ENCODE peak calls at places on chromosomes 3 and 15, in four cellular contexts. One of them, this sample, is unnamed.

GRCh38 chr3:38644016-38644661 is 5.3 kb downstream of the SCN5A start:
- DNase-seq in glutamatergic neuron: no peak
- DNase-seq in neural progenitor cell: no peak
- DNase-seq in GM06990: no peak
- DNase-seq in this sample: no peak

GRCh38 chr15:82952156-82953081 is at the start of gene HOMER2:
- DNase-seq in glutamatergic neuron: peak
- DNase-seq in neural progenitor cell: peak
- DNase-seq in GM06990: peak
- DNase-seq in this sample: no peak

GRCh38 chr3:28682126-28682525 is 333.5 kb upstream of the AZI2 start:
- DNase-seq in glutamatergic neuron: no peak
- DNase-seq in neural progenitor cell: no peak
- DNase-seq in GM06990: no peak
- DNase-seq in this sample: no peak

GRCh38 chr3:158765518-158766205 is 33.4 kb upstream of the RARRES1 start:
- DNase-seq in glutamatergic neuron: no peak
- DNase-seq in neural progenitor cell: no peak
- DNase-seq in GM06990: no peak
- DNase-seq in this sample: no peak

GRCh38 chr3:119350114-119350513 is 55.9 kb downstream of the ARHGAP31 start:
- DNase-seq in glutamatergic neuron: no peak
- DNase-seq in neural progenitor cell: peak
- DNase-seq in GM06990: no peak
- DNase-seq in this sample: no peak

GRCh38 chr3:161423911-161424522 is 52.7 kb upstream of the SPTSSB start:
- DNase-seq in glutamatergic neuron: no peak
- DNase-seq in neural progenitor cell: peak
- DNase-seq in GM06990: no peak
- DNase-seq in this sample: no peak

GRCh38 chr15:42184313-42184712 is 23.8 kb downstream of the VPS39 start:
- DNase-seq in glutamatergic neuron: no peak
- DNase-seq in neural progenitor cell: no peak
- DNase-seq in GM06990: no peak
- DNase-seq in this sample: no peak

GRCh38 chr3:158802399-158803023 is 657 bp downstream of the MFSD1 start:
- DNase-seq in glutamatergic neuron: no peak
- DNase-seq in neural progenitor cell: no peak
- DNase-seq in GM06990: no peak
- DNase-seq in this sample: peak

GRCh38 chr15:91055548-91056331 is 33.3 kb upstream of the VPS33B start:
- DNase-seq in glutamatergic neuron: peak
- DNase-seq in neural progenitor cell: peak
- DNase-seq in GM06990: no peak
- DNase-seq in this sample: no peak

GRCh38 chr3:189167027-189167766 is 4.6 kb upstream of the TPRG1 start:
- DNase-seq in glutamatergic neuron: no peak
- DNase-seq in neural progenitor cell: no peak
- DNase-seq in GM06990: no peak
- DNase-seq in this sample: no peak

GRCh38 chr3:51106242-51106876 is 278.7 kb upstream of the MANF start:
- DNase-seq in glutamatergic neuron: no peak
- DNase-seq in neural progenitor cell: no peak
- DNase-seq in GM06990: no peak
- DNase-seq in this sample: no peak

GRCh38 chr3:46672349-46672695 is 21.2 kb downstream of the ALS2CL start:
- DNase-seq in glutamatergic neuron: no peak
- DNase-seq in neural progenitor cell: no peak
- DNase-seq in GM06990: no peak
- DNase-seq in this sample: no peak

GRCh38 chr15:88708256-88709054 is 69.6 kb downstream of the ISG20 start:
- DNase-seq in glutamatergic neuron: no peak
- DNase-seq in neural progenitor cell: no peak
- DNase-seq in GM06990: no peak
- DNase-seq in this sample: no peak

GRCh38 chr3:27368831-27369607 is at the start of gene NEK10:
- DNase-seq in glutamatergic neuron: peak
- DNase-seq in neural progenitor cell: peak
- DNase-seq in GM06990: peak
- DNase-seq in this sample: peak

GRCh38 chr3:114241259-114241658 is 3.9 kb upstream of the ZNF80 start:
- DNase-seq in glutamatergic neuron: no peak
- DNase-seq in neural progenitor cell: no peak
- DNase-seq in GM06990: no peak
- DNase-seq in this sample: no peak

GRCh38 chr3:8574040-8574669 is 70.4 kb downstream of the SSUH2 start:
- DNase-seq in glutamatergic neuron: no peak
- DNase-seq in neural progenitor cell: no peak
- DNase-seq in GM06990: no peak
- DNase-seq in this sample: no peak

GRCh38 chr15:80480171-80480811 is 76.1 kb downstream of the ARNT2 start:
- DNase-seq in glutamatergic neuron: no peak
- DNase-seq in neural progenitor cell: no peak
- DNase-seq in GM06990: no peak
- DNase-seq in this sample: no peak

GRCh38 chr3:171436380-171436779 is 23.8 kb downstream of the TNIK start:
- DNase-seq in glutamatergic neuron: no peak
- DNase-seq in neural progenitor cell: no peak
- DNase-seq in GM06990: no peak
- DNase-seq in this sample: no peak

GRCh38 chr3:14363976-14364375 is 38.4 kb upstream of the SLC6A6 start:
- DNase-seq in glutamatergic neuron: no peak
- DNase-seq in neural progenitor cell: no peak
- DNase-seq in GM06990: no peak
- DNase-seq in this sample: peak

GRCh38 chr3:159872374-159873109 is 116.1 kb upstream of the IL12A start:
- DNase-seq in glutamatergic neuron: no peak
- DNase-seq in neural progenitor cell: no peak
- DNase-seq in GM06990: no peak
- DNase-seq in this sample: no peak

GRCh38 chr15:92393287-92393993 is at the start of gene ST8SIA2:
- DNase-seq in glutamatergic neuron: peak
- DNase-seq in neural progenitor cell: peak
- DNase-seq in GM06990: peak
- DNase-seq in this sample: no peak

GRCh38 chr3:71680588-71680987 is 44.6 kb downstream of the EIF4E3 start:
- DNase-seq in glutamatergic neuron: no peak
- DNase-seq in neural progenitor cell: no peak
- DNase-seq in GM06990: no peak
- DNase-seq in this sample: no peak

GRCh38 chr3:78887029-78887428 is 880.8 kb downstream of the ROBO1 start:
- DNase-seq in glutamatergic neuron: no peak
- DNase-seq in neural progenitor cell: no peak
- DNase-seq in GM06990: no peak
- DNase-seq in this sample: no peak

GRCh38 chr15:48634934-48635333 is 10.6 kb downstream of the FBN1 start:
- DNase-seq in glutamatergic neuron: no peak
- DNase-seq in neural progenitor cell: no peak
- DNase-seq in GM06990: no peak
- DNase-seq in this sample: no peak

GRCh38 chr3:40574661-40575060 is 49.9 kb downstream of the ZNF621 start:
- DNase-seq in glutamatergic neuron: no peak
- DNase-seq in neural progenitor cell: peak
- DNase-seq in GM06990: no peak
- DNase-seq in this sample: no peak

GRCh38 chr3:183513046-183513706 is 42.3 kb downstream of the KLHL6 start:
- DNase-seq in glutamatergic neuron: no peak
- DNase-seq in neural progenitor cell: no peak
- DNase-seq in GM06990: no peak
- DNase-seq in this sample: peak

GRCh38 chr3:44624696-44625528 is at the start of gene ZNF197:
- DNase-seq in glutamatergic neuron: peak
- DNase-seq in neural progenitor cell: peak
- DNase-seq in GM06990: peak
- DNase-seq in this sample: no peak

GRCh38 chr3:45009868-45010267 is 16.2 kb upstream of the CLEC3B start:
- DNase-seq in glutamatergic neuron: no peak
- DNase-seq in neural progenitor cell: no peak
- DNase-seq in GM06990: no peak
- DNase-seq in this sample: no peak

GRCh38 chr3:119293761-119294401 is at the start of gene ARHGAP31:
- DNase-seq in glutamatergic neuron: peak
- DNase-seq in neural progenitor cell: peak
- DNase-seq in GM06990: peak
- DNase-seq in this sample: peak

GRCh38 chr3:9878700-9879099 is 1.4 kb downstream of the CIDEC start:
- DNase-seq in glutamatergic neuron: no peak
- DNase-seq in neural progenitor cell: no peak
- DNase-seq in GM06990: no peak
- DNase-seq in this sample: no peak

GRCh38 chr15:68717952-68718351 is 102.7 kb downstream of the ANP32A start:
- DNase-seq in glutamatergic neuron: no peak
- DNase-seq in neural progenitor cell: no peak
- DNase-seq in GM06990: no peak
- DNase-seq in this sample: no peak

GRCh38 chr3:190345027-190345821 is 23.0 kb upstream of the CLDN1 start:
- DNase-seq in glutamatergic neuron: no peak
- DNase-seq in neural progenitor cell: peak
- DNase-seq in GM06990: no peak
- DNase-seq in this sample: no peak

GRCh38 chr3:140223197-140223596 is 288.2 kb downstream of the CLSTN2 start:
- DNase-seq in glutamatergic neuron: no peak
- DNase-seq in neural progenitor cell: no peak
- DNase-seq in GM06990: no peak
- DNase-seq in this sample: no peak

GRCh38 chr3:68793750-68794149 is 138.6 kb downstream of the TAFA4 start:
- DNase-seq in glutamatergic neuron: no peak
- DNase-seq in neural progenitor cell: no peak
- DNase-seq in GM06990: no peak
- DNase-seq in this sample: no peak

GRCh38 chr15:82539690-82540054 is 585 bp downstream of the RPS17 start:
- DNase-seq in glutamatergic neuron: no peak
- DNase-seq in neural progenitor cell: peak
- DNase-seq in GM06990: no peak
- DNase-seq in this sample: no peak

GRCh38 chr3:57530071-57530608 is 14.0 kb downstream of the DNAH12 start:
- DNase-seq in glutamatergic neuron: no peak
- DNase-seq in neural progenitor cell: no peak
- DNase-seq in GM06990: no peak
- DNase-seq in this sample: no peak

GRCh38 chr15:61640751-61641150 is 411.6 kb upstream of the RORA start:
- DNase-seq in glutamatergic neuron: no peak
- DNase-seq in neural progenitor cell: peak
- DNase-seq in GM06990: no peak
- DNase-seq in this sample: no peak

GRCh38 chr15:61639491-61639890 is 410.4 kb upstream of the RORA start:
- DNase-seq in glutamatergic neuron: no peak
- DNase-seq in neural progenitor cell: no peak
- DNase-seq in GM06990: no peak
- DNase-seq in this sample: no peak

GRCh38 chr15:61641645-61642044 is 412.5 kb upstream of the RORA start:
- DNase-seq in glutamatergic neuron: no peak
- DNase-seq in neural progenitor cell: no peak
- DNase-seq in GM06990: no peak
- DNase-seq in this sample: no peak

DNA sequence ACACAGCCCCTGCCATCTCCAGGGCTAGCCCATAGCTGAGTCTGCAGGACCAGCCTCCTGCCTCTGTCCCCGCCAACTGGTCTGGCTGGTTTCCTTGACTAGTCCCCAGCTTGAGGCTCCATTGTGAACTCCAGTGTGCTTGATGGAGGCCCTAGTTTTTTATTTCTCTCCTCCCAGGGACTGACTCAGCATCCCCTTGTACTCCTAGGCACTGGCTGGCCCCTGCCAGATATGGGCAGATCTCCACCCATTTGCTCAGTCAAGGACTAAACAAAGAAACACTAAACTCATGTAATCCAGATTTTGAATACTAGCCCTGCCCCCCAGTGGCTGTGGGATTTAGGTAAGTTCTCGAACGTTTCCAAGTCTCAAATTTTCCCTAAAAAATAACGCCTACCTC is 415.4 kb upstream of the RORA start:
- DNase-seq in glutamatergic neuron: no peak
- DNase-seq in neural progenitor cell: no peak
- DNase-seq in GM06990: no peak
- DNase-seq in this sample: no peak
- TF ChIP-seq CTCF in glutamatergic neuron: no peak
- TF ChIP-seq CTCF in neural progenitor cell: peak
- TF ChIP-seq CTCF in GM06990: no peak
- TF ChIP-seq CTCF in this sample: no peak

DNA sequence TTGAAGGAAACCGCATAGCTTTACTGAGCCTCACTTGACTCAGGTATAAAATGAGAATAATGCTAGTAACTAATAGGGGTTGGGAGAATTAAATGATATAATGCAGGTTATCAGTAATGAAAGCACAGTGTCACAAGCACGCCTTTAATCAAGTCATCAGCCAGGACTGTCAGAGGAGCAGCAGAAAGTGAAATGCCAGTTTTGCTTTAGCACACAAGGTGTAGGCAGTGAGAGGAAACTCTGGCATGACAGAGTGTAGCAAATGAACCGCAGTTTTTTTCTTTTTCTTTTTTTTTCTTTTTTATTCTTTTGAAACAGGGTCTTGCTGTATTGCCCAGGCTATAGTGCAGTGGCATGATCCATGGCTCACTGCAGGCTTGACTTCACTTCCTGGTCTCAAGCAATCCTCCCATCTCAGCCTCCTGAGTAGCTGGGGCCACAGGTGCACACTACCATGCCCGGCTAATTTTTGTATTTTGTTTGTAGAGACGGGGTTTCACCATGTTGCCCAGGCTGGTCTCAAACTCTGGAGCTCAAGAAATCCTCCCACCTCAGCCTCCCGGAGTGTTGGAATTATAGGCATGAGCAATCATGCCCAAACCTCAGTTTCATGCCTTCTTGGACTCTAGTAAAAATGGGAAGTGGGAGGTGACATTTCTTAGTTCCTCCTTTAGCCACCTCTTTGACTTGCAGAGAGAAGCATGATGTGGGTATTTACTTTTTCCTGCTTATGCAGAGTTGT is 9.7 kb upstream of the SCAANT1 start:
- DNase-seq in glutamatergic neuron: no peak
- DNase-seq in neural progenitor cell: no peak
- DNase-seq in GM06990: peak
- DNase-seq in this sample: no peak
- TF ChIP-seq CTCF in glutamatergic neuron: no peak
- TF ChIP-seq CTCF in neural progenitor cell: no peak
- TF ChIP-seq CTCF in GM06990: no peak
- TF ChIP-seq CTCF in this sample: no peak

DNA sequence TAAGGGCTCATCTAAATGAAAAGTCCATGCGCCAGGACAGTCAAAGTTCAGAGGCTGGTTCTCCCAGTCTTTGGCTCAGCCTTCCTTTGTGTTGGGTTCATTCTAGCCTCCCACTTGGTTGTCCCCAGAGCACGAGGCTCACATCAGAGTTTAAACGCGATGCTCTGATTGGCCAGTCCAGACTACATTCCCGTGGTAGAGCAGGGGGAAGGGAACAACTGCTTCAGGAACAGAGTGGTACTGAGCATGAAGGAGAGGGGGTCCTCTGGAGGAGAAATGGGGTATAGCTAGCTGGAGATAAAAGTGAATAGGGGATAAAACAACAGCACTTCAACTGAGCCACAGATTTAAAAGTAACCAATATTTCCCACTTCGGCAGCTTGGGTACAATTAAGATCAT is 32.2 kb downstream of the ANAPC13 start:
- DNase-seq in glutamatergic neuron: no peak
- DNase-seq in neural progenitor cell: peak
- DNase-seq in GM06990: no peak
- DNase-seq in this sample: no peak
- TF ChIP-seq CTCF in glutamatergic neuron: no peak
- TF ChIP-seq CTCF in neural progenitor cell: peak
- TF ChIP-seq CTCF in GM06990: peak
- TF ChIP-seq CTCF in this sample: no peak

GRCh38 chr3:109224333-109224732 is 87.8 kb downstream of the C3orf85 start:
- DNase-seq in glutamatergic neuron: no peak
- DNase-seq in neural progenitor cell: peak
- DNase-seq in GM06990: no peak
- DNase-seq in this sample: no peak
- TF ChIP-seq CTCF in glutamatergic neuron: peak
- TF ChIP-seq CTCF in neural progenitor cell: peak
- TF ChIP-seq CTCF in GM06990: peak
- TF ChIP-seq CTCF in this sample: no peak

This sample was measured in CD14-positive monocyte.